ENCODE peak calls at places on chromosomes 16 and 17, in four cellular contexts. K is HepG2, R is WTC11, P is K562. Z is an unnamed sample.

GRCh38 chr17:78329263-78330059 is 30.4 kb downstream of the SOCS3 start:
- DNase-seq in K (no peak), R (no peak), P (no peak), Z (no peak)

GRCh38 chr17:70552230-70552981 is 383.1 kb downstream of the KCNJ2 start:
- DNase-seq in K (peak), R (no peak), P (peak), Z (peak)

GRCh38 chr16:12094537-12095265 is 118.2 kb downstream of the SNX29 start:
- DNase-seq in K (no peak), R (no peak), P (no peak), Z (no peak)

GRCh38 chr17:3510090-3510489 is 34.3 kb downstream of the ASPA start:
- DNase-seq in K (no peak), R (no peak), P (no peak), Z (no peak)

GRCh38 chr17:68384941-68385340 is 72.4 kb downstream of the WIPI1 start:
- DNase-seq in K (no peak), R (no peak), P (no peak), Z (no peak)

GRCh38 chr17:45958307-45958706 is 40.7 kb upstream of the STH start:
- DNase-seq in K (no peak), R (no peak), P (no peak), Z (no peak)

GRCh38 chr16:72673118-72673517 is 374.8 kb downstream of the ZFHX3 start:
- DNase-seq in K (no peak), R (no peak), P (no peak), Z (no peak)

GRCh38 chr17:38476549-38476948 is 48.3 kb downstream of the ARHGAP23 start:
- DNase-seq in K (no peak), R (no peak), P (no peak), Z (no peak)

GRCh38 chr17:57158296-57158695 is 73.2 kb downstream of the AKAP1 start:
- DNase-seq in K (no peak), R (no peak), P (no peak), Z (no peak)

GRCh38 chr17:81419886-81420768 is 24.9 kb downstream of the BAHCC1 start:
- DNase-seq in K (no peak), R (no peak), P (no peak), Z (no peak)

GRCh38 chr17:57107498-57108101 is 22.6 kb downstream of the AKAP1 start:
- DNase-seq in K (peak), R (no peak), P (peak), Z (no peak)

GRCh38 chr16:57070424-57070823 is 22.0 kb upstream of the CPNE2 start:
- DNase-seq in K (no peak), R (no peak), P (no peak), Z (no peak)

GRCh38 chr16:86874141-86874540 is 295.8 kb downstream of the FOXL1 start:
- DNase-seq in K (no peak), R (peak), P (peak), Z (peak)

GRCh38 chr16:62036101-62036806 is at the start of gene CDH8:
- DNase-seq in K (no peak), R (peak), P (no peak), Z (no peak)

GRCh38 chr16:22684282-22685161 is 129.4 kb upstream of the HS3ST2 start:
- DNase-seq in K (no peak), R (no peak), P (no peak), Z (no peak)

GRCh38 chr16:51276335-51276734 is 125.3 kb upstream of the SALL1 start:
- DNase-seq in K (no peak), R (no peak), P (no peak), Z (no peak)

GRCh38 chr17:28911411-28912045 is 8.6 kb upstream of the DHRS13 start:
- DNase-seq in K (no peak), R (no peak), P (no peak), Z (no peak)

GRCh38 chr17:73311428-73311780 is 397 bp downstream of the CDC42EP4 start:
- DNase-seq in K (no peak), R (no peak), P (peak), Z (no peak)

GRCh38 chr17:55398689-55399088 is 22.9 kb downstream of the MMD start:
- DNase-seq in K (peak), R (no peak), P (no peak), Z (no peak)

GRCh38 chr16:52843386-52843785 is 209.3 kb downstream of the CHD9NB start:
- DNase-seq in K (no peak), R (no peak), P (no peak), Z (no peak)

GRCh38 chr17:76612465-76612864 is 26.8 kb upstream of the ST6GALNAC2 start:
- DNase-seq in K (no peak), R (no peak), P (no peak), Z (no peak)

GRCh38 chr17:28426081-28426519 is 20.1 kb upstream of the SLC46A1 start:
- DNase-seq in K (peak), R (peak), P (peak), Z (peak)

GRCh38 chr16:88669986-88670385 is 7.1 kb upstream of the MVD start:
- DNase-seq in K (no peak), R (no peak), P (no peak), Z (no peak)

GRCh38 chr16:3655030-3655790 is 719 bp downstream of the DNASE1 start:
- DNase-seq in K (no peak), R (peak), P (no peak), Z (no peak)

GRCh38 chr16:3654249-3654991 is at the start of gene DNASE1:
- DNase-seq in K (peak), R (peak), P (peak), Z (peak)

GRCh38 chr16:3659200-3659599 is 4.7 kb downstream of the DNASE1 start:
- DNase-seq in K (no peak), R (no peak), P (no peak), Z (no peak)

GRCh38 chr16:3656491-3657468 is 2.3 kb downstream of the DNASE1 start:
- DNase-seq in K (no peak), R (peak), P (no peak), Z (no peak)

DNA sequence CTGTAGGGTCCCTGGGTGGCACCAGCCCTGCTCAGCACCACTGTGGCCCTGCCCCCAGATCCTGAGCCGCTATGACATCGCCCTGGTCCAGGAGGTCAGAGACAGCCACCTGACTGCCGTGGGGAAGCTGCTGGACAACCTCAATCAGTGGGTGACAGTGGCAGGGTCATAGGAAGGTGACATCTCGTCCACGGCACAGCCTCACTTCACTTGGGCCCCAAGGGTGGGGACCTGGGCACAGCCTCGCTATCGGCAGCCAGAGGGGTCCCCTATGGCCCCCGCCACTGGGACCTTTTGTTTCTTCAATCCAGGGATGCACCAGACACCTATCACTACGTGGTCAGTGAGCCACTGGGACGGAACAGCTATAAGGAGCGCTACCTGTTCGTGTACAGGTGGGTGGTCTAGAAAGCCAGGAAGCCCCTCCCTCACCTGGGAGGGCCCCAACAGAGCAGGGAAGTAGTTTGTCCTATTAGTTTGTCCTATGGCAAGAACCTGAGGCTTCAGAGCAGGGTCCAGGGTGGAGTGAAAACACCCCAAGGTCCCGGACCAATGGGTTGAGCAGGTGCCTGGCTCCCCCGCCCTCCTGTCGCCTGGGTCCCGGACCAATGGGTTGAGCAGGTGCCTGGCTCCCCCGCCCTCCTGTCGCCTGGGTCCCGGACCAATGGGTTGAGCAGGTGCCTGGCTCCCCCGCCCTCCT is 1.4 kb downstream of the DNASE1 start:
- DNase-seq in K (no peak), R (peak), P (no peak), Z (no peak)
- TF ChIP-seq ELF4 in K (no peak), R (no peak), P (no peak), Z (no peak)

DNA sequence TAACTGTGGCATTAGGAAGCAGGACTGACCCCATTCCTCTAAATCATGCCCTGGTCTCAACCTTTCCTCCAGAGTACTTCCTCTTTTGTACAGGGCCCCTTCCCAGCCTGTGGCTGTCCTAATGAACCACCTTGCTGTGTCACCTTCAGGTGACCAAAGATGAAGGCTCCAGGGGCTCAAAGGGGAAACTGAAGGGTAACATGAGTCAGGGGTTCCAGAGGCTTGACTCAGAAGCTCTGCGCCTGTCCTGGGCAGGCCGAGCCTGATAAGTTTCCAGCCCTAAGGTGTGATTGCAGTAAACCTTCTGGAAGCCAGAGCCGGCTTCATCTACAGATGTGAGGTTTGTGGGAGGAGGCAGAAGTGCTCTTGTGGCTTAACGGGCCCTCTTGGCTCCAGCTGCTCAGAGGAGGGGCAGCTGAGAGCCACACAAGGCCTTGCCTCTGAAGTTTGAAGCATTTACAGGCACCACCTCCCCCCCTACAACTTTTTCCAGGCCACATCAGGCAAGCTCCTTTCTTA is 149.8 kb downstream of the CLEC16A start:
- DNase-seq in K (no peak), R (no peak), P (peak), Z (no peak)
- TF ChIP-seq ELF4 in K (no peak), R (no peak), P (no peak), Z (no peak)

DNA sequence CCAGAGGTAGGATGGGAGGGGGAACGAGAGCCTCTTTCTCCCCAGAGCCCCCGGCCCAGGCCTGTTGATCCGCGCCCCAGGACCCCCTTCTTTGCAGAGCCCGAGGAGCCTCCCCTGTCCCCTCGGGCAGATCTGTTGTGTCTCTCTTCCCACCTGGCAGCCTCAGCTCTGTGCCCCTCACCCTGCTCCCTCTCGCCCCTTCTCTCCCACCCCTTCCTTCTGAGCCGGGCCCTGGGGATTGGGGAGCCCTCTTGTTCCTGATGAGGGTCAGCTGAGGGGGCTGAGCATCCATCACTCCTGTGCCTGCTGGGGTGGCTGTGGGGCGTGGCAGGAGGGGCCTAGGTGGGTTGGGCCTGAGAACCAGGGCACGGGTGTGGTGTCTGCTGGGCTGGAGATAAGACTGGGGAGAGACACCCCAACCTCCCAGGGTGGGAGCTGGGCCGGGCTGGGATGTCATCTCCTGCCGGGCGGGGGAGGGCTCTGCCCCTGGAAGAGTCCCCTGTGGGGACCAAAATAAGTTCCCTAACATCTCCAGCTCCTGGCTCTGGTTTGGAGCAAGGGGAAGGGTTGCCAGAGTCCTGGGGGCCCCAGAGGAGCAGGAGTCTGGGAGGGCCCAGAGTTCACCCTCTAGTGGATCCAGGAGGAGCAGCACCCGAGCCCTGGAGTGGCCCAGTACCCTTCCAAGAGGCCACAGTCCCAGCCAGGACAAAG is 65.4 kb downstream of the MRC2 start:
- DNase-seq in K (peak), R (peak), P (peak), Z (peak)
- TF ChIP-seq ELF4 in K (no peak), R (no peak), P (no peak), Z (no peak)

DNA sequence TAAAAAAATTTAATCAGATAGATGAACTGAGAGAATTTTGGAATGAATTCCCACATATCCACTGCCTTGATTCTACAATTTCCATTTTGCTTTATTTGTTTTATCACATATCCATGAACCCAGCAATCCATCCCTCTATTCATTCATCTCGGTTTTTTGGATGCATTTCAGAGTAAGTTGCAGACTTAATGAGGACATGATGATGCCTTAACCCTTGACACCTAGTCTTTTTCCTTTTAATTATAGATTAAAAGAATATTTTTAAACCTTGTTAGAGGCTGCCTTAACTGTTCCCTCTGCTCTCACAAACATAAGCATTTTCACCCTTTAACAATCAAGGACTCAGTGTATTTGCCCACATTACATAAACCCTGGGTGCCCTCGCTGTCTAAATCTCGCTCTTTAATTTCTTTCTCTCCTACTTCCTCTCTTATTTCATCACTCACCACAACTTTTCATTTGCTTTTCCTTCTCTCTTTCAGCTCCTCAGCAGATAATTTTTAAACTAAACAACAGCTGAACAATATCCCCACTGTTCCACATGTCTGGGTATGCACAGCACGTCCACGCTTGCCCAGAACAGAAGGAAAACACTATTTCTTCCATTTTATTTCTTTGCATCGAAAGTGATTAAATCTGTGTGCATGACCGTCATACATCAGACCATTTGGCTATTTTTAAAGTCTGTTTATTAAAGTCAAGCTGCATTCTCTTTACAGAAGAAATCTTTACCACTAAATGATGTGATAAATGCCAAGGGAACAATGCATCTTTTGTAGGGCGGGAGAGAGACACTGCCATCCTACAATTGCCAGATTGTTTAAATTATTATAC is 39.9 kb downstream of the IQCK start:
- DNase-seq in K (peak), R (no peak), P (no peak), Z (no peak)
- TF ChIP-seq ELF4 in K (no peak), R (no peak), P (no peak), Z (no peak)

DNA sequence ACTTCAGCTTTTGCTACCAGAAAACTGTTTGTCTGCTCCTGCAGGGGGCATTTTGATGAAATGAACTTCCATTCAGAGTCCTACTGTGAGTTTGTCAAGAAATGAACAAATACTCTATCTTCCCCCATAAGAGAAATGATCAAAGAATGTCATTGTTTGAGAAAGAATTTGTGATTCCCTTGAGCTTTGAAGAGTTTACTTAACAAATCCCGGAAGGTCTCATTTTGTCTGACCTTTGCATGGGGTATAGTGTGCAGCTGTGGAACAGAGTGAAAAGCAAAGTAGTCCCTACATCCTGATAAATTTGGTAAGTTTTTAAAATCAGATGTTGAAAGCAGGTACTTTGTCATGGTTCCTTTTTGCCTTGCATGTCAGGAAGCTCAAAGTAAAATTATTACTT is 178.0 kb downstream of the ABCC12 start:
- DNase-seq in K (peak), R (no peak), P (no peak), Z (no peak)
- TF ChIP-seq ELF4 in K (no peak), R (no peak), P (no peak), Z (no peak)

DNA sequence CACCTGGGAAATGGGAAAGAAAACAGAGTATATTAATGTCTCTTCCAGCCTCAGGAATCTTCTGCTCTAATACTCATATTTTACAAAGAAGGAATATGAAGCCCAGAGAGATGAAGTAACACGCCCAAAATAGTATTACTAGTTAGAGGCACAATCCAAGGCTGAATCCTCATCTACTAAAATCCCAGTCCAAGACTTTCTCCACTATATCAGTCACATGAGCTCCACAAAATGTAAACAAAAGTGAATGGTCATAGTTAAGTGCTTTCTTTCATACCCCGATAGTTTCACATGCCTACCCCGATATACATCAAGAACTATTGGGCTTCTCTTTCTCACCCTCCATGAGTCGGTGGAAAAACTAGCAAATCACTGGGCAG is 961 bp downstream of the INTS2 start:
- DNase-seq in K (no peak), R (no peak), P (no peak), Z (no peak)
- TF ChIP-seq ELF4 in K (no peak), R (no peak), P (no peak), Z (no peak)

DNA sequence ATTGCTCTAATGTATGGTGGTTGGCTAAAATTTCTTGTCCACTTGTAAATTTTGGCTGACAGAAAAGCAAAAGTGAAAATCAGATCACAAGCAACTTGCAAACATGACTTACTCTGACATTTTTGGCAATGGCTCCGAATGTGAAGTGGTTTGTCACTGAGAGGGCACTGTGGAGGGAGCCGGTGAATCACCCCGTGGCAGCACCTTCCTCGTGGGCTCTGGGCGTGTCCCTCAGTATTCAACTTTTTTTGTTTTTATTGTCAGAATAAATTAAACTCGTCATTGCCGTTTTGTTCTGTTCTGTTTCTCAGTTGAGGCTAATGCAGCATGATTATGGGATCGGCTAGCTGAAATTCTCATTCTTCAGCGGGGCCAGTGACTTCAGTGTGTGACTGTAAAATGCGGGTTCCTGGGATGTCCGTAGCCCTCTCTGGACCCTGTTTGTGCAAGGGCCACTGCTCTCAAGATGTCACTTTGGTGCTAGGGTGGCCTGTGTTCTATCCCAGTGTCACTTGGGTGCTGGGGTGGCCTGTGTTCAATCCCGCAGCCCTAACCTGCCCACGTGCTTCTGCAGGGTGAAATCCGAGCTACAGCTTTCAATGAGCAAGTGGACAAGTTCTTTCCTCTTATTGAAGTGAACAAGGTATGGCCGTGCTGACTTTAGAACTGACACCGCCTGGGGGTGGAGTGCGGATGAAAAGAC is 48.8 kb downstream of the RPA1 start:
- DNase-seq in K (no peak), R (no peak), P (no peak), Z (no peak)
- TF ChIP-seq ELF4 in K (no peak), R (no peak), P (no peak), Z (no peak)

GRCh38 chr16:70708381-70709253 is 22.8 kb upstream of the MTSS2 start:
- DNase-seq in K (no peak), R (no peak), P (no peak), Z (no peak)

GRCh38 chr16:70709457-70709856 is 23.6 kb upstream of the MTSS2 start:
- DNase-seq in K (no peak), R (no peak), P (no peak), Z (no peak)

GRCh38 chr16:70704586-70704985 is 18.7 kb upstream of the MTSS2 start:
- DNase-seq in K (no peak), R (no peak), P (no peak), Z (no peak)

GRCh38 chr16:70705056-70705455 is 19.2 kb upstream of the MTSS2 start:
- DNase-seq in K (no peak), R (no peak), P (no peak), Z (no peak)

DNA sequence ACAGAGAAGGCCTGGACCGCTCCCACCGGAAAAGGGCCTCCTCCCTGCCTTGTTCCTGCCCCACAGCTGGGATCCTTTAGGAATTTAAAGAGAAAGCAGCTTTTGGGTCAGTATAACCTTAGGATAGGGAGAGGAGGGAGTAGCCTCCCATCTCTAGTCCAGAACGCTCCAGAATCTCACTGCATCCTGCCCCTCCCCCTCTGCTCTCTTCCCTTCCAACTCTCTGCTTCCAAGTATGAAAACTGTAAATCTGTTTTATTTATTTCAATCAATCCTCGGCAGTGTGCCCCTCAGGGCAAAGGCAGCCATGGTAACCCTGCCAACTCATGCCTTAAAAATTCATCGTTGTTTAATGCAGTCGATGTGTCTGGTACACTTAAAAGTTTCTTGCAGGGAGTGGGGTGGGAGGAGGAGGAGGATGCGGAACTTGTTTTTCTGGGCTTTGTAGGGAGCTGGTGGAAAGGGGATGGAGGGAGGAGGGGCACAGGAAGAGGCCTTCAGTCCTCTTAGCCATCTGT is 21.2 kb upstream of the MTSS2 start:
- DNase-seq in K (no peak), R (no peak), P (no peak), Z (no peak)
- TF ChIP-seq ELF4 in K (no peak), R (no peak), P (no peak), Z (no peak)

Z was measured in HEK293T.